ENCODE peak calls at places on chromosomes 5 and 9, in seven cellular contexts. V is transverse colon, U is tibial artery, T is IMR-90, Q is uterus, I is GM23248, S is lung. R is an unnamed sample.

GRCh38 chr9:136107953-136108647 is 10.6 kb downstream of the TMEM250 start:
- DNase-seq in V (peak; percentile 53), U (no peak), T (no peak), Q (no peak), I (peak; percentile 12), S (no peak), R (no peak)

GRCh38 chr5:168317521-168318147 is 26.2 kb downstream of the WWC1 start:
- DNase-seq in V (no peak), U (no peak), T (peak; percentile 100), Q (no peak), I (peak; percentile 87), S (peak; percentile 48), R (peak; percentile 96)

GRCh38 chr5:138453630-138454029 is 11.6 kb upstream of the EGR1 start:
- DNase-seq in V (no peak), U (peak; percentile 29), T (no peak), Q (no peak), I (no peak), S (no peak), R (no peak)

GRCh38 chr5:172837640-172838039 is 3.6 kb downstream of the ERGIC1 start:
- DNase-seq in V (peak; percentile 94), U (no peak), T (no peak), Q (no peak), I (no peak), S (peak; percentile 87), R (no peak)

GRCh38 chr5:75048457-75048953 is 3.9 kb downstream of the GCNT4 start:
- DNase-seq in V (no peak), U (no peak), T (peak; percentile 37), Q (no peak), I (peak; percentile 54), S (no peak), R (no peak)

GRCh38 chr5:65840071-65840470 is 86.3 kb upstream of the ERBIN start:
- DNase-seq in V (no peak), U (no peak), T (peak; percentile 11), Q (no peak), I (no peak), S (no peak), R (no peak)

GRCh38 chr5:168152660-168153059 is 138.8 kb upstream of the WWC1 start:
- DNase-seq in V (no peak), U (no peak), T (no peak), Q (no peak), I (peak; percentile 56), S (no peak), R (no peak)

GRCh38 chr9:129761293-129761900 is 8.6 kb upstream of the PTGES start:
- DNase-seq in V (peak; percentile 66), U (no peak), T (peak; percentile 92), Q (peak; percentile 82), I (peak; percentile 74), S (peak; percentile 37), R (peak; percentile 84)

GRCh38 chr5:170546257-170546656 is 42.4 kb downstream of the KCNIP1 start:
- DNase-seq in V (no peak), U (no peak), T (no peak), Q (no peak), I (no peak), S (no peak), R (no peak)

GRCh38 chr9:98995059-98995665 is 51.5 kb downstream of the COL15A1 start:
- DNase-seq in V (peak; percentile 29), U (peak; percentile 94), T (no peak), Q (peak; percentile 50), I (peak; percentile 58), S (peak; percentile 61), R (no peak)

GRCh38 chr5:62152394-62153123 is 153.4 kb upstream of the KIF2A start:
- DNase-seq in V (no peak), U (no peak), T (no peak), Q (no peak), I (no peak), S (no peak), R (no peak)

GRCh38 chr5:122921826-122922225 is 76.4 kb downstream of the SNX24 start:
- DNase-seq in V (no peak), U (no peak), T (no peak), Q (no peak), I (peak; percentile 24), S (no peak), R (no peak)

GRCh38 chr5:147713550-147714295 is 68.8 kb downstream of the JAKMIP2 start:
- DNase-seq in V (no peak), U (no peak), T (no peak), Q (no peak), I (no peak), S (no peak), R (no peak)

GRCh38 chr5:58184910-58185309 is 275.0 kb downstream of the PLK2 start:
- DNase-seq in V (no peak), U (no peak), T (peak; percentile 50), Q (no peak), I (peak; percentile 80), S (no peak), R (no peak)

GRCh38 chr9:129383415-129384088 is 205.5 kb upstream of the IER5L start:
- DNase-seq in V (peak; percentile 82), U (peak; percentile 91), T (peak; percentile 56), Q (peak; percentile 84), I (peak; percentile 85), S (peak; percentile 75), R (no peak)

GRCh38 chr5:92022414-92022813 is 639.3 kb upstream of the ARRDC3 start:
- DNase-seq in V (no peak), U (no peak), T (no peak), Q (no peak), I (no peak), S (no peak), R (no peak)

GRCh38 chr5:25955337-25955736 is 1083.0 kb downstream of the CDH9 start:
- DNase-seq in V (no peak), U (no peak), T (no peak), Q (no peak), I (no peak), S (no peak), R (no peak)

GRCh38 chr5:25944786-25945185 is 1093.6 kb downstream of the CDH9 start:
- DNase-seq in V (no peak), U (no peak), T (no peak), Q (no peak), I (no peak), S (no peak), R (no peak)

GRCh38 chr5:25948278-25948677 is 1090.1 kb downstream of the CDH9 start:
- DNase-seq in V (no peak), U (no peak), T (no peak), Q (no peak), I (no peak), S (no peak), R (no peak)

GRCh38 chr5:25950681-25951080 is 1087.7 kb downstream of the CDH9 start:
- DNase-seq in V (no peak), U (no peak), T (no peak), Q (no peak), I (no peak), S (no peak), R (no peak)
- H3K27ac ChIP-seq in V (no peak overlapping the region), U (no peak overlapping the region), T (no peak overlapping the region), Q (no peak overlapping the region), I (no peak overlapping the region), S (no peak overlapping the region), R (no peak overlapping the region)

GRCh38 chr5:95644351-95645042 is 2.1 kb upstream of the RFESD start:
- DNase-seq in V (peak; percentile 63), U (no peak), T (peak; percentile 65), Q (peak; percentile 38), I (peak; percentile 74), S (peak; percentile 54), R (no peak)

GRCh38 chr5:95643152-95643551 is 3.4 kb upstream of the RFESD start:
- DNase-seq in V (no peak), U (no peak), T (no peak), Q (no peak), I (no peak), S (no peak), R (no peak)

GRCh38 chr5:95647886-95648860 is 1.6 kb downstream of the RFESD start:
- DNase-seq in V (no peak), U (no peak), T (peak; percentile 26), Q (no peak), I (no peak), S (no peak), R (no peak)

GRCh38 chr5:95646569-95647330 is at the start of gene RFESD:
- DNase-seq in V (peak; percentile 100), U (peak; percentile 100), T (peak; percentile 93), Q (peak; percentile 98), I (peak; percentile 99), S (peak; percentile 98), R (peak; percentile 82)

DNA sequence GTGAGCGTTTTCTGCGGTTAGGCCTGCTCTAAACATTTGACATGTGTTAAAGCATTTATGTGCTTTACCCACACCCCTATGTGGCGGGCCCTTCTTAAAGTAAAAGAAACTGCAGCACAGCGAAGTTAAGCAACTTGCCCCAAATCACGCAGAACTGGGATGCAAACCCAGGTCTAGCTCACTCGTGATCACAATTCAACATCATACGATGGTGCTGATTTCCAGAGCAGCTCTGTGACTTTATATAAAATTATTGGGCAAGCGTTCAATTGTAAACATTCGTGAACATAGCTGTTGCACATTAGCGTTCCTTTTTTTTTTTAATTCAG is 718 bp downstream of the RFESD start:
- DNase-seq in V (no peak), U (no peak), T (no peak), Q (no peak), I (no peak), S (no peak), R (no peak)
- H3K4me3 ChIP-seq in V (peak overlapping the region; percentile 31), U (peak overlapping the region; percentile 61), T (peak overlapping the region; percentile 55), Q (peak overlapping the region; percentile 58), I (peak overlapping the region; percentile 75), S (no peak overlapping the region), R (peak overlapping the region; percentile 61)

DNA sequence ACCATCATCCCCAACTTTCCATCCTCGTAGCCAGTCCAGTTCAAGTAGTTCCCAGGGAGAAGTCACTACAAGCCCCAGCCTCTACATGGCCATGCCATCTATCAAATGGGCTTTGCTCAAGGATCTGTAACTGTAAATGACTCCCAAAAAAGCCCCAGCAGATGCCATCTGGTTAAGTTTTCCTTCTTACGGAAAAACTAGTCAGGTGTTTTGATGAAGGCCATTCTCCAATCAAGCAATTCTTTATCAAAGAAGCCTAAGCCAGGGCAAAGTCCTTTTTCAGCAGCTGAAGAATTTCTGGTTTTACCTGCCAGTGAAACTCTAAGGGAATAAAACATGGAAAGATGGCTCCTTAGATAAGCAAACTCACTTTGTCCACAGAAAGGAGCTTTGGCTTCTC is 21.8 kb upstream of the ZNF622 start:
- DNase-seq in V (no peak), U (no peak), T (no peak), Q (no peak), I (no peak), S (no peak), R (no peak)
- H3K27ac ChIP-seq in V (peak overlapping the region; percentile 9), U (no peak overlapping the region), T (no peak overlapping the region), Q (no peak overlapping the region), I (no peak overlapping the region), S (no peak overlapping the region), R (no peak overlapping the region)

GRCh38 chr5:176630681-176631222 is 277 bp downstream of the EIF4E1B start:
- DNase-seq in V (no peak), U (no peak), T (no peak), Q (no peak), I (no peak), S (no peak), R (no peak)

GRCh38 chr5:176628406-176629228 is 1.7 kb downstream of the SNCB start:
- DNase-seq in V (no peak), U (no peak), T (no peak), Q (no peak), I (no peak), S (no peak), R (no peak)

GRCh38 chr5:176629317-176629852 is 949 bp downstream of the SNCB start:
- DNase-seq in V (no peak), U (no peak), T (no peak), Q (no peak), I (no peak), S (no peak), R (no peak)

GRCh38 chr5:176631383-176631970 is 1.0 kb downstream of the EIF4E1B start:
- DNase-seq in V (no peak), U (no peak), T (no peak), Q (no peak), I (no peak), S (no peak), R (no peak)

GRCh38 chr5:176629853-176630680 is at the start of the genes EIF4E1B and SNCB:
- DNase-seq in V (no peak), U (no peak), T (no peak), Q (no peak), I (peak; percentile 75), S (no peak), R (no peak)
- H3K4me3 ChIP-seq in V (no peak within 1 kb of the TSS), U (peak within 1 kb of the TSS; percentile 48), T (peak within 1 kb of the TSS; percentile 26), Q (peak within 1 kb of the TSS; percentile 15), I (peak within 1 kb of the TSS; percentile 67), S (no peak within 1 kb of the TSS), R (peak within 1 kb of the TSS; percentile 56)